ENCODE peak calls at places on chromosomes 3 and 15, in four cellular contexts. R is K562, U is WTC11, M is HepG2. Z is an unnamed sample.

GRCh38 chr3:117439812-117440211 is 730.2 kb downstream of the TUSC7 start:
- DNase-seq in R (no peak), U (no peak), M (peak), Z (no peak)

GRCh38 chr3:124558898-124559649 is 171.2 kb upstream of the UMPS start:
- DNase-seq in R (no peak), U (no peak), M (no peak), Z (peak)

GRCh38 chr3:40308725-40309438 is 625 bp upstream of the EIF1B start:
- DNase-seq in R (no peak), U (no peak), M (no peak), Z (peak)

GRCh38 chr15:77022646-77023575 is 28.0 kb downstream of the PSTPIP1 start:
- DNase-seq in R (no peak), U (no peak), M (no peak), Z (no peak)

GRCh38 chr3:13479332-13479581 is 849 bp upstream of the HDAC11 start:
- DNase-seq in R (peak), U (no peak), M (peak), Z (peak)

GRCh38 chr3:153623834-153624233 is 461.8 kb downstream of the RAP2B start:
- DNase-seq in R (no peak), U (no peak), M (no peak), Z (no peak)

GRCh38 chr15:77030928-77031375 is 36.0 kb downstream of the PSTPIP1 start:
- DNase-seq in R (no peak), U (peak), M (no peak), Z (no peak)

GRCh38 chr3:107068980-107069379 is 308.3 kb upstream of the CCDC54 start:
- DNase-seq in R (no peak), U (no peak), M (no peak), Z (no peak)

GRCh38 chr15:100595964-100596363 is 6.0 kb downstream of the LINS1 start:
- DNase-seq in R (peak), U (no peak), M (no peak), Z (no peak)

GRCh38 chr15:78070049-78070698 is 7.3 kb downstream of the TBC1D2B start:
- DNase-seq in R (peak), U (peak), M (no peak), Z (no peak)

DNA sequence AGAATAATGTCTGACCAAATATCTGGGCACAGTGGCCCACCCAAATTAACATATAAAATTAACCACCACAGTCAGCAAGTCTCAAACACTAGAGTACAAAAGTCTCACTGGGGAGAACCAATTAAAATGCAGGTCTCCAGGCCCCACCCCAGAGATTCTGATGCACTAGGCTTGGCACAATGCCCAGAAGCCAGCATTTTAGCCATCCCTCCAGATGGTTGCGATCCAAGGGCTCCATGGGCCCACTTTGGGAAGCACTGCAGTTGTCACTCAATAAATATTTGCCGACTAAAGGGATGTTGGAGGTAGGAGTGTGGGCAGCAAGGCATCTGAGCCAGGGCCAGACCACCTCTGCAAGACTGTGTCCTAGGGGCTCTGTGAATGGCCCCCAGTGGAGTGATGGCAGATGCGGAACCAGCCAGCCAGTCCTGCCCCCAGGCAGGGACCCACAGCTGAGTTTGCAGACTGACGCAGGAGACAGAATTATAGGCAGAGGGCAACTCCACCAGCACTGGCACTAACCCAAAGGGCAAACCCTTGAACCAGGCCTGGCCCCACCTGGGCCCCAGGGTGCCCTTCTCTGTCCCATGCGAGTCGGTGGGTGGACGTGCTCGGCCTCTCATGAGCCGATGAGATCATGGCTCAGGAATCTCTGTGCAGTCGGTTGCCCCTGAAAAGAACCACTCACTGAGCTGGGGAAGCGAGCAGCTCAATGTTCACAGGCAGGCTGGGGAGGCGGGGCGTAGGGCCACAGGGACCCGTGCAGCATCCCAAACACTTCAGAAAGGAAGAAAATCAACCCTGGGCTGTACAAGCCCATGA is 49.7 kb downstream of the SEMA5B start:
- DNase-seq in R (no peak), U (peak), M (peak), Z (peak)
- TF ChIP-seq ELF4 in R (no peak), U (no peak), M (no peak), Z (no peak)

GRCh38 chr3:183826854-183827253 is 1.5 kb upstream of the MAP6D1 start:
- DNase-seq in R (no peak), U (peak), M (no peak), Z (no peak)

GRCh38 chr3:183823963-183824362 is 1.4 kb downstream of the MAP6D1 start:
- DNase-seq in R (no peak), U (peak), M (no peak), Z (no peak)

GRCh38 chr3:183826448-183826847 is 1.1 kb upstream of the MAP6D1 start:
- DNase-seq in R (no peak), U (no peak), M (no peak), Z (no peak)

GRCh38 chr3:183824761-183825379 is 507 bp downstream of the MAP6D1 start:
- DNase-seq in R (no peak), U (peak), M (no peak), Z (peak)

GRCh38 chr3:183825380-183826161 is at the start of gene MAP6D1:
- DNase-seq in R (no peak), U (peak), M (no peak), Z (peak)
- TF ChIP-seq ELF4 in R (no peak), U (no peak), M (no peak), Z (no peak)

GRCh38 chr3:1087066-1087555 is 5.7 kb upstream of the CNTN6 start:
- DNase-seq in R (no peak), U (no peak), M (no peak), Z (no peak)

GRCh38 chr3:1079641-1080040 is 13.2 kb upstream of the CNTN6 start:
- DNase-seq in R (no peak), U (no peak), M (no peak), Z (no peak)

GRCh38 chr3:1082024-1082633 is 10.7 kb upstream of the CNTN6 start:
- DNase-seq in R (no peak), U (no peak), M (peak), Z (peak)
- TF ChIP-seq ELF4 in R (no peak), U (no peak), M (no peak), Z (no peak)

GRCh38 chr15:84826369-84826823 is 9.2 kb downstream of the ALPK3 start:
- DNase-seq in R (peak), U (peak), M (peak), Z (peak)
- TF ChIP-seq ELF4 in R (no peak), U (no peak), M (no peak), Z (no peak)

GRCh38 chr3:151688571-151688970 is 45.2 kb upstream of the AADACL2 start:
- DNase-seq in R (no peak), U (no peak), M (no peak), Z (no peak)

GRCh38 chr3:151690645-151691044 is 43.1 kb upstream of the AADACL2 start:
- DNase-seq in R (peak), U (no peak), M (no peak), Z (no peak)

GRCh38 chr3:151684104-151684503 is 49.6 kb upstream of the AADACL2 start:
- DNase-seq in R (no peak), U (no peak), M (no peak), Z (no peak)

GRCh38 chr3:151686257-151686656 is 47.5 kb upstream of the AADACL2 start:
- DNase-seq in R (peak), U (no peak), M (no peak), Z (no peak)
- TF ChIP-seq ELF4 in R (no peak), U (no peak), M (no peak), Z (no peak)

GRCh38 chr15:88066758-88067157 is 189.8 kb downstream of the NTRK3 start:
- DNase-seq in R (no peak), U (no peak), M (no peak), Z (no peak)
- TF ChIP-seq ELF4 in R (no peak), U (no peak), M (no peak), Z (no peak)

Z was measured in HEK293T.